ENCODE peak calls at places on chromosome 16, in four cellular contexts. F is transverse colon, T is AG04450, X is adrenal gland. P is an unnamed sample.

GRCh38 chr16:30065943-30066881 is 652 bp downstream of the ALDOA start:
- DNase-seq in X (peak; percentile 79), T (no peak), F (peak; percentile 21), P (peak; percentile 74)

GRCh38 chr16:84104231-84104630 is 12.5 kb downstream of the MBTPS1 start:
- DNase-seq in T (no peak), X (no peak), F (no peak), P (no peak)

GRCh38 chr16:21301895-21302291 is 23.8 kb upstream of the CRYM start:
- DNase-seq in F (no peak), X (no peak), T (no peak), P (peak; percentile 16)

GRCh38 chr16:13994239-13995106 is 74.5 kb downstream of the ERCC4 start:
- DNase-seq in X (no peak), T (no peak), F (no peak), P (peak; percentile 22)

GRCh38 chr16:88353232-88353631 is 29.5 kb upstream of the ZNF469 start:
- DNase-seq in X (no peak), T (no peak), F (no peak), P (no peak)

GRCh38 chr16:57998484-57998883 is 2.0 kb downstream of the ZNF319 start:
- DNase-seq in X (no peak), F (peak; percentile 57), T (no peak), P (peak; percentile 56)

GRCh38 chr16:10950393-10950792 is 6.0 kb downstream of the CLEC16A start:
- DNase-seq in F (no peak), X (no peak), T (no peak), P (no peak)

GRCh38 chr16:76278976-76279375 is 1.8 kb downstream of the CNTNAP4 start:
- DNase-seq in X (no peak), T (no peak), F (no peak), P (peak; percentile 3)

GRCh38 chr16:65125871-65126270 is 4.0 kb upstream of the CDH11 start:
- DNase-seq in F (no peak), T (no peak), X (no peak), P (peak; percentile 85)

GRCh38 chr16:68324780-68325357 is 14.1 kb downstream of the PRMT7 start:
- DNase-seq in T (no peak), F (no peak), X (peak; percentile 40), P (no peak)

GRCh38 chr16:6341993-6342392 is 990.7 kb upstream of the RBFOX1 start:
- DNase-seq in T (no peak), X (no peak), F (no peak), P (no peak)

GRCh38 chr16:84228321-84228838 is 11.4 kb downstream of the KCNG4 start:
- DNase-seq in X (peak; percentile 84), T (peak; percentile 66), F (peak; percentile 15), P (peak; percentile 88)

GRCh38 chr16:50547944-50548658 is at the start of gene NKD1:
- DNase-seq in X (peak; percentile 72), F (peak; percentile 74), T (no peak), P (peak; percentile 35)

GRCh38 chr16:47018223-47018891 is 44.9 kb upstream of the DNAJA2 start:
- DNase-seq in X (peak; percentile 63), T (no peak), F (peak; percentile 66), P (peak; percentile 51)

GRCh38 chr16:31423801-31424200 is 4.4 kb downstream of the COX6A2 start:
- DNase-seq in T (no peak), F (no peak), X (no peak), P (no peak)

GRCh38 chr16:67961551-67961957 is 6.9 kb downstream of the SLC12A4 start:
- DNase-seq in F (peak; percentile 82), T (no peak), X (peak; percentile 70), P (no peak)

GRCh38 chr16:47731252-47731651 is 270.1 kb downstream of the PHKB start:
- DNase-seq in T (peak; percentile 97), F (no peak), X (peak; percentile 31), P (peak; percentile 97)

GRCh38 chr16:27777527-27777926 is 227.6 kb downstream of the KATNIP start:
- DNase-seq in X (no peak), F (no peak), T (no peak), P (no peak)

GRCh38 chr16:70433456-70434103 is 5.3 kb downstream of the ST3GAL2 start:
- DNase-seq in X (peak; percentile 61), F (peak; percentile 33), T (no peak), P (peak; percentile 67)

GRCh38 chr16:85401370-85401916 is 211.7 kb upstream of the GSE1 start:
- DNase-seq in T (no peak), F (no peak), X (no peak), P (no peak)

GRCh38 chr16:67672306-67672705 is 5.7 kb downstream of the C16orf86 start:
- DNase-seq in X (no peak), T (no peak), F (no peak), P (no peak)

GRCh38 chr16:65176603-65177002 is 54.7 kb upstream of the CDH11 start:
- DNase-seq in F (peak; percentile 10), T (peak; percentile 79), X (peak; percentile 30), P (peak; percentile 96)

GRCh38 chr16:27109666-27110523 is 43.2 kb downstream of the C16orf82 start:
- DNase-seq in F (peak; percentile 90), X (peak; percentile 73), T (peak; percentile 18), P (peak; percentile 77)

GRCh38 chr16:74190292-74190691 is 106.3 kb upstream of the PSMD7 start:
- DNase-seq in T (no peak), F (no peak), X (no peak), P (no peak)

GRCh38 chr16:2194852-2195315 is 1.5 kb downstream of the CASKIN1 start:
- DNase-seq in F (peak; percentile 67), X (no peak), T (no peak), P (peak; percentile 59)

GRCh38 chr16:47888142-47888541 is 267.7 kb downstream of the ABCC12 start:
- DNase-seq in T (no peak), X (no peak), F (no peak), P (peak; percentile 54)

GRCh38 chr16:70804153-70804728 is 3.3 kb upstream of the VAC14 start:
- DNase-seq in F (no peak), T (peak; percentile 81), X (no peak), P (peak; percentile 98)

DNA sequence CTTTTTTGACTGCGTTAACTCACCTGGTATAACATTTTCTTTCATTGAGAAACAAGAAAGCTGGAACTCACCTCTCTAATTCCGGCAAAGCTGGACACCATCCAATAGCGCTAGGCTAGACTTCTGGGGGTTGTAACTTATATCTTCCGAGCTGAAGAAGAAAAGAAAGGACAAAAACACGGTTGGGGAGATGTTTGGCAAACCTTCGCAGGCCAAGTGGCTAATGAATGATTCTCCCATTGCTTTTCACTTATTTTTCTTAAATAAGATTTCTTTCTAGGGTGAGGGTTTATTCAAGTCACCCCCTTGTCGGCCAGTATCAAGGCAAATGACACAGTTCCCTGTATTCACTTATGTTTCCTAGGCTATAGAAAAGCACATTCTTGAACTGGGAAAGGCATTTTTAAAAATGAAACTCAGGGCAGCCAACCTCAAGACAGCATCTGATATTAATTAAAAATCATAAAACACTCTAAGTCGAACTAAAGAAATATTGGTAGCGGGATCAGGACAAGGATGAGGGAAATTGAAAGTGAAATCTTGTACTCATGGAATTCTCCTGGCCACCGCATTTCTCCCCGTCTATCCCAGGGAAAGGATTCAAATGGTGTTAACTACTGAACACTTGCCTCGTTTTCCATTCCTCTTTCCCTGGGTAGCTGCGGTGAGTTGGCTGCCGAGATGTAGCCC is 95.9 kb upstream of the ZFHX3 start:
- DNase-seq in X (no peak), F (no peak), T (no peak), P (peak; percentile 33)
- H3K4me3 ChIP-seq in X (no peak overlapping the region), F (peak overlapping the region; percentile 16), T (peak overlapping the region; percentile 41), P (peak overlapping the region; percentile 56)

GRCh38 chr16:3590736-3591435 is 13.7 kb upstream of the NLRC3 start:
- DNase-seq in T (no peak), F (no peak), X (no peak), P (no peak)
- TF ChIP-seq CTCF in T (no peak), F (no peak), X (no peak), P (no peak)

DNA sequence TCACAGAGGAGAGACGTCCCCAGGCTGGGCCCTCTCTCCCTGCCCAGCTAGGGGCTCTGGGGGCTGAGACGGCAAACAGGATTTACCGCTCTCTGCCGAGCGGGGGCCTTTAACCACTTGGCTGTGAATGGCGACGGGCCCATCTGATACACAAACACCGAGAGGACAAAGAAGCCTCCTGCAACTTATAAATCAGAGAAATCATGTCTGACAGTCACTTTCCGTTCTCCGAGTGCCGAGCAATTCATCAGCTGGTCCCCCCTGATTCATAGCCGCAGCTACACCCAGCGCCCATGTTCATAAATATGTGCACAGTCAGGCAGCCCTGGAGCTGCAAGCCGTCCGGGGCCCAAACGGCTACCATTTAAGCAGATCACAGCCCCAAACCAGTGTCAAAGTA is 154.4 kb downstream of the C16orf78 start:
- DNase-seq in X (no peak), F (no peak), T (no peak), P (peak; percentile 56)
- H3K4me3 ChIP-seq in X (no peak overlapping the region), F (peak overlapping the region; percentile 2), T (peak overlapping the region; percentile 29), P (peak overlapping the region; percentile 54)

GRCh38 chr16:4890686-4891085 is 43.4 kb downstream of the UBN1 start:
- DNase-seq in T (no peak), F (no peak), X (no peak), P (no peak)
- TF ChIP-seq CTCF in T (no peak), F (no peak), X (no peak), P (no peak)

GRCh38 chr16:1154291-1154886 is 1.5 kb downstream of the CACNA1H start:
- DNase-seq in F (no peak), T (no peak), X (peak; percentile 53), P (no peak)
- H3K4me3 ChIP-seq in F (peak overlapping the region; percentile 47), T (peak overlapping the region; percentile 32), X (no peak overlapping the region), P (peak overlapping the region; percentile 27)

DNA sequence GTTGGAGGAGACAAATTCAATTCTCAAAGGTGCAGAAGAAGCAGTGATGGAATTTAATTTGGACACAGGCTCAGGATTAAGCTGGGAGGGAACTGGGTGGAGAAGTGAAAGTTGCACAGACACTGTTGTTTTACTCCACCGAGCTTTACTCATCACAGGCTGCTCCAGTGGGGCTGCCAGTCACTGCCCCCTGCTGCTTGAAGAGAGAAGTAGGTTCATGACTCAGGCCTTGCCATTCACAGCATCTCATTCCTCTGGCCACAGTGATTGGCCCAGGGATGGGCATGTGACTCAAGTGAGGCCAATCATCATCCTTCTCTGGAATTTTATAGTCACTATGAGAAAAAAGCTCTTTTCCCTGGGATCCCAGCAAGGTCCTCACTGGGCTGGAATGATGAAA is 11.8 kb downstream of the GNAO1 start:
- DNase-seq in X (no peak), T (no peak), F (peak; percentile 23), P (peak; percentile 9)
- TF ChIP-seq CTCF in X (no peak), T (peak; percentile 17), F (no peak), P (peak; percentile 16)

GRCh38 chr16:53090271-53090590 is 35.4 kb downstream of the CHD9 start:
- DNase-seq in F (no peak), X (no peak), T (no peak), P (no peak)
- H3K4me3 ChIP-seq in F (no peak overlapping the region), X (no peak overlapping the region), T (peak overlapping the region; percentile 29), P (no peak overlapping the region)